ENCODE peak calls at places on chromosomes 7 and 10, in four cellular contexts. One of them, this sample, is unnamed.

GRCh38 chr7:116101709-116102108 is 71.1 kb upstream of the TFEC start:
- DNase-seq in H1: no peak
- DNase-seq in H9: no peak
- DNase-seq in IMR-90: peak
- DNase-seq in this sample: no peak

GRCh38 chr10:75234683-75235374 is 928 bp downstream of the COMTD1 start:
- DNase-seq in H1: peak
- DNase-seq in H9: peak
- DNase-seq in IMR-90: no peak
- DNase-seq in this sample: no peak

GRCh38 chr7:128713794-128714193 is 25.4 kb upstream of the CALU start:
- DNase-seq in H1: no peak
- DNase-seq in H9: no peak
- DNase-seq in IMR-90: peak
- DNase-seq in this sample: peak

GRCh38 chr7:44134943-44135628 is 6.0 kb downstream of the MYL7 start:
- DNase-seq in H1: no peak
- DNase-seq in H9: no peak
- DNase-seq in IMR-90: no peak
- DNase-seq in this sample: no peak

GRCh38 chr7:151311294-151311864 is 30.2 kb upstream of the NUB1 start:
- DNase-seq in H1: no peak
- DNase-seq in H9: peak
- DNase-seq in IMR-90: no peak
- DNase-seq in this sample: no peak

GRCh38 chr10:79017882-79018550 is 50.8 kb upstream of the ZMIZ1 start:
- DNase-seq in H1: no peak
- DNase-seq in H9: no peak
- DNase-seq in IMR-90: no peak
- DNase-seq in this sample: no peak

GRCh38 chr7:38950309-38950708 is 27.4 kb upstream of the POU6F2 start:
- DNase-seq in H1: no peak
- DNase-seq in H9: no peak
- DNase-seq in IMR-90: peak
- DNase-seq in this sample: peak

GRCh38 chr10:20247858-20248257 is 431.6 kb downstream of the PLXDC2 start:
- DNase-seq in H1: no peak
- DNase-seq in H9: no peak
- DNase-seq in IMR-90: no peak
- DNase-seq in this sample: no peak

GRCh38 chr10:6120691-6121090 is 31.9 kb downstream of the RBM17 start:
- DNase-seq in H1: no peak
- DNase-seq in H9: no peak
- DNase-seq in IMR-90: no peak
- DNase-seq in this sample: no peak

GRCh38 chr7:108004220-108005142 is 1.5 kb upstream of the LAMB1 start:
- DNase-seq in H1: peak
- DNase-seq in H9: peak
- DNase-seq in IMR-90: peak
- DNase-seq in this sample: peak

GRCh38 chr10:76080406-76080805 is 649.0 kb downstream of the LRMDA start:
- DNase-seq in H1: no peak
- DNase-seq in H9: no peak
- DNase-seq in IMR-90: peak
- DNase-seq in this sample: peak

GRCh38 chr10:86681047-86681446 is 12.7 kb downstream of the LDB3 start:
- DNase-seq in H1: no peak
- DNase-seq in H9: no peak
- DNase-seq in IMR-90: no peak
- DNase-seq in this sample: no peak

GRCh38 chr7:74417419-74417971 is 36.2 kb upstream of the GTF2IRD1 start:
- DNase-seq in H1: peak
- DNase-seq in H9: peak
- DNase-seq in IMR-90: peak
- DNase-seq in this sample: peak

GRCh38 chr10:96833220-96834001 is 1.3 kb downstream of the LCOR start:
- DNase-seq in H1: peak
- DNase-seq in H9: peak
- DNase-seq in IMR-90: peak
- DNase-seq in this sample: peak

GRCh38 chr10:132094581-132095234 is 29.0 kb downstream of the JAKMIP3 start:
- DNase-seq in H1: no peak
- DNase-seq in H9: peak
- DNase-seq in IMR-90: no peak
- DNase-seq in this sample: no peak

GRCh38 chr10:43390791-43391190 is 18.2 kb downstream of the HNRNPF start:
- DNase-seq in H1: no peak
- DNase-seq in H9: peak
- DNase-seq in IMR-90: peak
- DNase-seq in this sample: peak

GRCh38 chr7:65971021-65971420 is 11.0 kb downstream of the GUSB start:
- DNase-seq in H1: no peak
- DNase-seq in H9: no peak
- DNase-seq in IMR-90: no peak
- DNase-seq in this sample: no peak

GRCh38 chr7:111433426-111433825 is 128.9 kb downstream of the IMMP2L start:
- DNase-seq in H1: no peak
- DNase-seq in H9: no peak
- DNase-seq in IMR-90: no peak
- DNase-seq in this sample: no peak

GRCh38 chr7:41655470-41655869 is 47.4 kb downstream of the INHBA start:
- DNase-seq in H1: no peak
- DNase-seq in H9: no peak
- DNase-seq in IMR-90: no peak
- DNase-seq in this sample: no peak

GRCh38 chr7:1065263-1066260 is 21.2 kb downstream of the GPR146 start:
- DNase-seq in H1: peak
- DNase-seq in H9: peak
- DNase-seq in IMR-90: peak
- DNase-seq in this sample: peak

GRCh38 chr7:135177021-135177696 is 6.7 kb upstream of the CYREN start:
- DNase-seq in H1: no peak
- DNase-seq in H9: peak
- DNase-seq in IMR-90: no peak
- DNase-seq in this sample: no peak

GRCh38 chr7:1662767-1663166 is 7.3 kb upstream of the ELFN1 start:
- DNase-seq in H1: peak
- DNase-seq in H9: peak
- DNase-seq in IMR-90: no peak
- DNase-seq in this sample: no peak

GRCh38 chr7:69780377-69780776 is 182.1 kb downstream of the AUTS2 start:
- DNase-seq in H1: no peak
- DNase-seq in H9: peak
- DNase-seq in IMR-90: no peak
- DNase-seq in this sample: no peak

DNA sequence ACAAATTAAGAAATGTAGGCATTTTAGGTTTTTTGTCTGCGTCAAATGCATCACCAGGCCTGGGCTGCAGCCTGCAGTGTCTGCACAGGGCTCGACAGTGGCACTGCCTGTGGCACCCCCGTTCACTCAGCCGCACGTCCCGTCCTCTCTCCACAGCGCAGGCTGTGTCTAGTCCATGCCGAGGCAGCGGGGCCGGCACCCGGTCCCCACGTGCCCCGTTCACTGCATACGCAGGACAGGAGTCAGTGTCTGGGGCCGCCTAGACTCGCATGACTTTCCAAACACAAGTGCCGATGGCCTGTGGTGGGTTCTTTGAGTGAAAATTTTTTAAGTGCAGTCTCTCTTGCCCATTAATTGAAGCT is 446.4 kb downstream of the PTPRN2 start:
- DNase-seq in H1: no peak
- DNase-seq in H9: no peak
- DNase-seq in IMR-90: no peak
- DNase-seq in this sample: no peak
- H2BK5ac ChIP-seq in H1: no peak
- H2BK5ac ChIP-seq in H9: no peak
- H2BK5ac ChIP-seq in IMR-90: no peak
- H2BK5ac ChIP-seq in this sample: no peak

GRCh38 chr10:121710971-121711370 is 112.7 kb upstream of the FGFR2 start:
- DNase-seq in H1: no peak
- DNase-seq in H9: no peak
- DNase-seq in IMR-90: no peak
- DNase-seq in this sample: no peak
- H2BK5ac ChIP-seq in H1: no peak
- H2BK5ac ChIP-seq in H9: no peak
- H2BK5ac ChIP-seq in IMR-90: no peak
- H2BK5ac ChIP-seq in this sample: no peak

DNA sequence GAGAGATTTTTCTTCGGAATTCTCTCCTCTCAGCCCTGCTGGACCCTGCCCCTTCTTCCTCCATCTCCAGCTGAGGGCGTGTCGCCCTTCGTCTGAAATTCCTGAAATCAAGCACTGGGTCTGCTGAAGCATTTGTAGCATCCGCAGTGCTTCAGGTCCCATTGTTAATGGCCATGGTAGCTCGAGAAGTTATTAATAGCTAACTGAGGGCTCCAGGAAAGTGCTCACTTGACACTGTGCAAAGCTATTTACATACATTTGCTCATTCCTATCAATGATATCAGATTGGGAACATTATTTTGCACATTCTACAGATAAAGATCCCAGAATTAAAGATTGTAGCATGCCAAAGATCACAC is 546 bp downstream of the FAM149B1 start:
- DNase-seq in H1: no peak
- DNase-seq in H9: no peak
- DNase-seq in IMR-90: no peak
- DNase-seq in this sample: no peak
- H2BK5ac ChIP-seq in H1: no peak
- H2BK5ac ChIP-seq in H9: no peak
- H2BK5ac ChIP-seq in IMR-90: peak
- H2BK5ac ChIP-seq in this sample: no peak

DNA sequence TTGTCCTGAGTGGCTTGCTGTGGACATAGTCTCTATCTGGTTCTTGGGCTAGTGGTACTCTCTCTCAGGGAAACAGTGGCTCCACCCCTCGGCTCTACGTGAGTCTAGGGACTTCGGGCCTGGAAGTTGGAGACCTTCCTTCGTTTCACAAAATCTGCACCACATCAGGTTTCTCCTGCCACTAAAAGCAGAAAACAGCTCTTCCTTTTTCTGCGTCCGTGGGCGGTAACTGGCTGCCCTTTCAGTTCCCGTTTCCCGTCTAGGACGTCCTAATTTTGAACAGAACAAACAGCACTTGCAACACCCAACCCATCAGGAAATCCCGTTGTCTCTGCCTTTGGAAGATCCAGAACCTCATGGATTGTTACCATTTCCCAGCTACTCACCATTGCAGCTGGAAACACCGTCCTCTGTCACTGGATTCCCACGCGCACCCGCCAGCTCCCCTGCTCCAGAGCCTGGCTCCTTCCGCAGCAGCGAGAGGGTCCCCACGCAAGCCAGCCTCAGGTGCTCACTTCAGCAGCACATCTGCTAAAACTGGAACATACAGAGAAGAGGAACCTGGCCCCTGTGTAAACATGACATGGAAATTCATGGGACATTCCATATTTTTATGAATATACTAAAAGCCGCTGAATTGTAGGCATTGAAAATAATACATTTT is 311.4 kb upstream of the AKR1E2 start:
- DNase-seq in H1: no peak
- DNase-seq in H9: no peak
- DNase-seq in IMR-90: no peak
- DNase-seq in this sample: no peak
- H2BK5ac ChIP-seq in H1: no peak
- H2BK5ac ChIP-seq in H9: no peak
- H2BK5ac ChIP-seq in IMR-90: no peak
- H2BK5ac ChIP-seq in this sample: no peak

GRCh38 chr7:51158742-51159441 is 157.7 kb downstream of the COBL start:
- DNase-seq in H1: no peak
- DNase-seq in H9: no peak
- DNase-seq in IMR-90: no peak
- DNase-seq in this sample: no peak
- H2BK5ac ChIP-seq in H1: no peak
- H2BK5ac ChIP-seq in H9: no peak
- H2BK5ac ChIP-seq in IMR-90: no peak
- H2BK5ac ChIP-seq in this sample: no peak

GRCh38 chr10:122087436-122087835 is 98.5 kb downstream of the TACC2 start:
- DNase-seq in H1: no peak
- DNase-seq in H9: no peak
- DNase-seq in IMR-90: no peak
- DNase-seq in this sample: no peak
- H2BK5ac ChIP-seq in H1: no peak
- H2BK5ac ChIP-seq in H9: no peak
- H2BK5ac ChIP-seq in IMR-90: no peak
- H2BK5ac ChIP-seq in this sample: no peak

This sample was measured in mesenchymal stem cell.